ENCODE peak calls at places on chromosomes 7 and 10, in seven cellular contexts. O is KBM-7; C is ELR; R is stimulated activated CD8-positive, alpha-beta memory T cell treated with anti-CD3 and anti-CD28 coated beads, Interleukin-4, amount 100 ng/mL, for 4 hours; T is RWPE2; H is activated CD4-positive, CD25-positive, alpha-beta regulatory T cell treated with anti-CD3 and anti-CD28 coated beads, Interleukin-2, amount 50 U/mL, for 16 hours; E is posterior cingulate gyrus. U is an unnamed sample.

GRCh38 chr7:43148161-43148731 is 35.8 kb downstream of the HECW1 start:
- DNase-seq in H (no peak), R (no peak), C (no peak), O (no peak), T (peak), E (no peak), U (peak)

GRCh38 chr10:121667948-121668335 is 69.7 kb upstream of the FGFR2 start:
- DNase-seq in E (no peak), R (no peak), T (no peak), H (no peak), O (no peak), C (no peak), U (no peak)

GRCh38 chr10:62045765-62046521 is 144.4 kb downstream of the ARID5B start:
- DNase-seq in H (no peak), T (no peak), R (no peak), E (no peak), C (peak), O (peak), U (peak)

GRCh38 chr7:51135576-51135975 is 181.0 kb downstream of the COBL start:
- DNase-seq in T (no peak), O (no peak), E (no peak), R (no peak), C (no peak), H (no peak), U (no peak)

GRCh38 chr7:101115215-101115614 is 11.7 kb upstream of the SERPINE1 start:
- DNase-seq in R (no peak), O (no peak), H (no peak), T (no peak), C (no peak), E (no peak), U (no peak)

GRCh38 chr7:15682751-15683150 is 3.7 kb downstream of the MEOX2 start:
- DNase-seq in O (no peak), C (no peak), H (no peak), R (no peak), E (no peak), T (no peak), U (no peak)

GRCh38 chr10:71082930-71083329 is 129.4 kb upstream of the UNC5B start:
- DNase-seq in C (no peak), E (no peak), H (no peak), R (no peak), T (no peak), O (no peak), U (no peak)

GRCh38 chr7:106536079-106536478 is 124.9 kb downstream of the CCDC71L start:
- DNase-seq in E (no peak), R (no peak), H (no peak), O (no peak), T (no peak), C (no peak), U (no peak)

GRCh38 chr7:95327356-95327755 is 3.0 kb upstream of the PON1 start:
- DNase-seq in T (no peak), R (no peak), H (no peak), E (no peak), C (peak), O (no peak), U (no peak)

GRCh38 chr10:1070939-1071338 is 14.8 kb downstream of the WDR37 start:
- DNase-seq in H (no peak), T (no peak), C (peak), E (no peak), O (no peak), R (no peak), U (no peak)

GRCh38 chr7:68107256-68107655 is 1110.6 kb downstream of the TYW1 start:
- DNase-seq in H (no peak), R (no peak), O (no peak), C (no peak), T (no peak), E (no peak), U (no peak)

GRCh38 chr7:132666076-132666775 is 90.0 kb upstream of the PLXNA4 start:
- DNase-seq in T (no peak), O (no peak), E (no peak), C (peak), R (no peak), H (no peak), U (peak)

GRCh38 chr7:92404170-92404614 is 43.1 kb upstream of the GATAD1 start:
- DNase-seq in C (peak), R (no peak), O (peak), E (no peak), T (no peak), H (no peak), U (no peak)

GRCh38 chr10:130744631-130745030 is 566.9 kb downstream of the TCERG1L start:
- DNase-seq in R (no peak), T (no peak), H (no peak), O (no peak), C (no peak), E (peak), U (no peak)

GRCh38 chr10:75926763-75927162 is 495.3 kb downstream of the LRMDA start:
- DNase-seq in C (no peak), E (no peak), R (no peak), O (no peak), T (no peak), H (no peak), U (peak)

GRCh38 chr7:100806276-100806675 is 21.0 kb downstream of the EPHB4 start:
- DNase-seq in T (no peak), H (no peak), E (no peak), R (no peak), O (no peak), C (no peak), U (no peak)

GRCh38 chr7:51327287-51327717 is 10.7 kb upstream of the COBL start:
- DNase-seq in E (no peak), H (no peak), R (no peak), O (no peak), C (no peak), T (no peak), U (no peak)

GRCh38 chr10:110774069-110775021 is 97.4 kb upstream of the PDCD4 start:
- DNase-seq in H (peak), E (no peak), T (no peak), O (no peak), C (peak), R (no peak), U (peak)

GRCh38 chr10:4024846-4025245 is 239.8 kb upstream of the KLF6 start:
- DNase-seq in O (no peak), H (no peak), T (no peak), R (no peak), E (no peak), C (no peak), U (peak)

GRCh38 chr7:107404740-107405537 is 64.9 kb upstream of the GPR22 start:
- DNase-seq in H (no peak), C (no peak), E (no peak), R (no peak), O (no peak), T (no peak), U (no peak)

U was measured in kidney tubule cell.